ENCODE peak calls at places on chromosome 14, in eight cellular contexts. V, Y, Q, D, O, E, A and F are unnamed samples.

GRCh38 chr14:82642425-82642824 is 1108.8 kb upstream of the SEL1L start:
- ATAC-seq in Q (no peak), V (no peak), Y (peak), A (no peak), E (peak), D (no peak), O (no peak), F (peak)

GRCh38 chr14:63323148-63323547 is 4.4 kb upstream of the GPHB5 start:
- ATAC-seq in A (no peak), Q (no peak), Y (peak), V (no peak), E (no peak), O (no peak), D (no peak), F (peak)

GRCh38 chr14:97788846-97789528 is 991.8 kb downstream of the VRK1 start:
- ATAC-seq in Q (no peak), V (no peak), A (no peak), O (peak), D (peak), E (peak), Y (no peak), F (no peak)

GRCh38 chr14:74841230-74842207 is 34.4 kb downstream of the PROX2 start:
- ATAC-seq in E (peak), O (peak), Q (no peak), D (peak), V (no peak), Y (no peak), A (peak), F (no peak)

GRCh38 chr14:93984987-93985410 is 8.6 kb upstream of the ASB2 start:
- ATAC-seq in O (no peak), Q (peak), V (no peak), A (no peak), E (no peak), D (no peak), Y (no peak), F (no peak)

GRCh38 chr14:39459795-39460478 is 27.7 kb upstream of the FBXO33 start:
- ATAC-seq in V (no peak), Q (no peak), O (peak), D (no peak), A (peak), Y (no peak), E (no peak), F (no peak)

GRCh38 chr14:92993302-92993701 is 70.4 kb downstream of the CHGA start:
- ATAC-seq in Y (peak), Q (peak), V (no peak), O (no peak), A (no peak), E (no peak), D (no peak), F (no peak)

GRCh38 chr14:29282169-29282568 is 515.6 kb downstream of the FOXG1 start:
- ATAC-seq in O (no peak), V (no peak), Y (no peak), A (no peak), D (no peak), Q (no peak), E (no peak), F (no peak)

GRCh38 chr14:94165744-94166143 is 8.4 kb upstream of the PPP4R4 start:
- ATAC-seq in A (no peak), Y (no peak), D (no peak), Q (no peak), V (no peak), O (peak), E (no peak), F (no peak)

GRCh38 chr14:90398315-90398811 is 1.5 kb downstream of the CALM1 start:
- ATAC-seq in D (peak), A (peak), Q (peak), O (peak), Y (peak), E (peak), V (peak), F (peak)

GRCh38 chr14:66464261-66464660 is 21.9 kb upstream of the CCDC196 start:
- ATAC-seq in V (no peak), Y (no peak), Q (no peak), D (no peak), O (no peak), A (no peak), E (no peak), F (no peak)

GRCh38 chr14:60642270-60642789 is 6.9 kb downstream of the SIX1 start:
- ATAC-seq in E (peak), Q (no peak), A (peak), V (no peak), Y (no peak), D (peak), O (peak), F (peak)

GRCh38 chr14:100816950-100817901 is 8.7 kb upstream of the MEG3 start:
- ATAC-seq in Y (no peak), D (no peak), Q (no peak), V (no peak), A (no peak), O (no peak), E (no peak), F (no peak)

GRCh38 chr14:51860836-51861583 is 598 bp downstream of the GNG2 start:
- ATAC-seq in D (peak), O (peak), E (peak), V (no peak), Y (peak), A (peak), Q (no peak), F (no peak)

GRCh38 chr14:45103806-45104205 is 19.9 kb downstream of the PRPF39 start:
- ATAC-seq in A (no peak), Y (no peak), E (no peak), V (no peak), D (no peak), Q (no peak), O (no peak), F (no peak)

GRCh38 chr14:64747327-64747726 is 43.1 kb downstream of the PLEKHG3 start:
- ATAC-seq in A (no peak), D (peak), O (peak), Y (no peak), Q (no peak), E (no peak), V (no peak), F (no peak)

GRCh38 chr14:54420478-54421116 is 20.6 kb downstream of the CNIH1 start:
- ATAC-seq in A (no peak), E (peak), Y (peak), D (no peak), Q (peak), O (no peak), V (peak), F (peak)